ENCODE peak calls at places on chromosomes 13 and 19, in six cellular contexts. N is choroid plexus epithelial cell, S is prostate gland, E is uterus, M is psoas muscle, A is fibroblast of pulmonary artery. P is an unnamed sample.

GRCh38 chr19:3238066-3238561 is 13.7 kb downstream of the CELF5 start:
- DNase-seq in N (no peak), S (no peak), E (no peak), M (no peak), A (no peak), P (no peak)

GRCh38 chr13:77928909-77929308 is 10.3 kb upstream of the EDNRB start:
- DNase-seq in N (no peak), S (no peak), E (no peak), M (no peak), A (no peak), P (no peak)

GRCh38 chr13:22432690-22433089 is 748.1 kb upstream of the SGCG start:
- DNase-seq in N (no peak), S (no peak), E (no peak), M (no peak), A (no peak), P (no peak)

GRCh38 chr13:45468676-45469075 is 3.9 kb downstream of the COG3 start:
- DNase-seq in N (peak), S (peak), E (no peak), M (no peak), A (no peak), P (no peak)

GRCh38 chr13:91955546-91956355 is 557.3 kb downstream of the GPC5 start:
- DNase-seq in N (no peak), S (no peak), E (no peak), M (no peak), A (no peak), P (no peak)

GRCh38 chr13:69264362-69265334 is 843.0 kb upstream of the ATXN8OS start:
- DNase-seq in N (no peak), S (no peak), E (no peak), M (no peak), A (no peak), P (no peak)

GRCh38 chr13:92843549-92843948 is 383.1 kb upstream of the GPC6 start:
- DNase-seq in N (peak), S (no peak), E (no peak), M (no peak), A (peak), P (peak)

GRCh38 chr19:5345895-5346386 is 5.3 kb upstream of the PTPRS start:
- DNase-seq in N (peak), S (no peak), E (no peak), M (no peak), A (peak), P (peak)

GRCh38 chr13:70964124-70964523 is 855.9 kb upstream of the KLHL1 start:
- DNase-seq in N (peak), S (no peak), E (no peak), M (no peak), A (peak), P (no peak)

GRCh38 chr19:35278578-35279284 is 3.6 kb upstream of the HAMP start:
- DNase-seq in N (no peak), S (no peak), E (no peak), M (no peak), A (no peak), P (no peak)

GRCh38 chr19:51751655-51752054 is at the start of gene FPR1:
- DNase-seq in N (peak), S (no peak), E (no peak), M (no peak), A (peak), P (peak)

GRCh38 chr19:3987619-3988371 is 2.5 kb upstream of the EEF2 start:
- DNase-seq in N (peak), S (peak), E (peak), M (peak), A (peak), P (peak)

GRCh38 chr19:16355293-16356043 is 30.8 kb downstream of the KLF2 start:
- DNase-seq in N (peak), S (no peak), E (peak), M (no peak), A (peak), P (no peak)

GRCh38 chr19:51754106-51754505 is 2.4 kb upstream of the FPR1 start:
- DNase-seq in N (no peak), S (no peak), E (no peak), M (no peak), A (no peak), P (no peak)

GRCh38 chr13:88124142-88124541 is 453.0 kb downstream of the SLITRK5 start:
- DNase-seq in N (no peak), S (no peak), E (no peak), M (no peak), A (no peak), P (no peak)

GRCh38 chr19:46134527-46134926 is 10.0 kb upstream of the IGFL3 start:
- DNase-seq in N (peak), S (no peak), E (no peak), M (no peak), A (peak), P (peak)

GRCh38 chr13:113802090-113802531 is 43.1 kb downstream of the TMEM255B start:
- DNase-seq in N (peak), S (no peak), E (peak), M (no peak), A (peak), P (peak)

GRCh38 chr19:38317104-38317612 is 1.4 kb upstream of the YIF1B start:
- DNase-seq in N (no peak), S (no peak), E (no peak), M (no peak), A (no peak), P (no peak)

GRCh38 chr13:44934724-44935123 is 54.5 kb downstream of the NUFIP1 start:
- DNase-seq in N (peak), S (no peak), E (no peak), M (no peak), A (peak), P (peak)

GRCh38 chr13:35964764-35965163 is 166.4 kb downstream of the DCLK1 start:
- DNase-seq in N (peak), S (peak), E (no peak), M (no peak), A (peak), P (peak)

GRCh38 chr19:45954132-45954531 is 19.5 kb downstream of the NOVA2 start:
- DNase-seq in N (no peak), S (no peak), E (no peak), M (no peak), A (no peak), P (peak)

GRCh38 chr19:840519-841206 is at the start of gene PRTN3:
- DNase-seq in N (no peak), S (no peak), E (no peak), M (no peak), A (no peak), P (no peak)

GRCh38 chr13:110368408-110368807 is 61.3 kb downstream of the COL4A2 start:
- DNase-seq in N (no peak), S (no peak), E (no peak), M (no peak), A (no peak), P (no peak)

DNA sequence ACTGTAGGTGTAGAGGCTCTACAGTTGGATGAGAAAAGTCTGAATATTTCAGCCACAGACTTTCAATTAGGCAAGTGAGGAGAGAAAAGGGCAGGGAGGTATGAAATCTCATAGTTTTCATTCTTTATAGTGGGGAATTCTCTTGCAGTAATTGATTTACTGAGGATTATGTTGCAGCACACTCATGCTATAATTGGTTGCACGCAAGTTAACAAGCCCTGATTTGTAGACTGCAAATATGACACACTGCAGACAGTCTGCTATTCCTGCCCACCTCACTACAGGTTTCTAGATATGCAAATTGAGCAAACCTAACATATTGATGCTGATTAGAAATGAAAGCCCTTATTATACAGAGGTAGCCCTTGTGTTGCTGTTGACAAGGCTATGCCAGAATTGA is 139.4 kb downstream of the LHFPL6 start:
- DNase-seq in N (no peak), S (no peak), E (no peak), M (no peak), A (no peak), P (no peak)
- TF ChIP-seq CTCF in N (no peak), S (no peak), E (no peak), M (no peak), A (no peak), P (no peak)

GRCh38 chr13:27151798-27152599 is 19.6 kb downstream of the USP12 start:
- DNase-seq in N (peak), S (no peak), E (no peak), M (no peak), A (no peak), P (no peak)
- H3K4me3 ChIP-seq in N (no peak), S (no peak), E (no peak), M (no peak), A (no peak), P (no peak)

DNA sequence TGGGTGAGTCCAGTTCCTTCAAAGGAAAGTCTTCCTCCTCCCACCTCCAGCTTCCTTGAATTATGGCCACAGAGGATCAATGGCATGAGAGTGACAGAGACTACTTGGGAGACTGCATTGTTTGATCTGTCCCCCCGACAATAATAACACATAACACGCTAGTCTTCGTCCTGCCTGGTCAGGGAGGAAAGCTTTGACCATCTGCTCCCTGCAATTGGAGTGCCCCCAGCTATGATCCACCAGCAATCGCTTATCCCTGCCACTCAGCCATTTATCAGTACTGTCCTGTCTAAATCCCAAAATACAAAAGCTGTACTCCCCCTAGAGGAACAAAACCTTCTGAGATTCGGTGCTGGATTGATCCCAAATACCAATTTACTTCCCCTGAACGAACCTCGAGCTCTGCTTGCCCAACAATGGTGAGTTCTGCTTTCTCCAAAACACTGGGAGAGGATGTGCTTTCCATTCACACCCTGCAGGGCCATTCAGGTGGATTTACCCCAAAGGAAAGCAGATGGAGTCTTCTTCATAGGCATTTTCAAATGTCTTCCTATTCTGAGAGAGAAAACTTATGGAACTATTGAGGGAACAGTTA is 466.7 kb downstream of the TSHZ3 start:
- DNase-seq in N (no peak), S (no peak), E (no peak), M (no peak), A (no peak), P (no peak)
- TF ChIP-seq CTCF in N (no peak), S (no peak), E (no peak), M (no peak), A (no peak), P (no peak)

GRCh38 chr19:17562097-17562496 is 6.6 kb downstream of the COLGALT1 start:
- DNase-seq in N (no peak), S (no peak), E (no peak), M (no peak), A (no peak), P (no peak)

GRCh38 chr19:17572640-17573039 is 17.2 kb downstream of the COLGALT1 start:
- DNase-seq in N (no peak), S (no peak), E (no peak), M (no peak), A (no peak), P (no peak)

GRCh38 chr19:17564783-17565182 is 9.3 kb downstream of the COLGALT1 start:
- DNase-seq in N (no peak), S (no peak), E (no peak), M (no peak), A (no peak), P (no peak)

GRCh38 chr19:17565611-17566010 is 10.2 kb downstream of the COLGALT1 start:
- DNase-seq in N (peak), S (no peak), E (no peak), M (no peak), A (no peak), P (no peak)

GRCh38 chr19:17567940-17568339 is 12.5 kb downstream of the COLGALT1 start:
- DNase-seq in N (no peak), S (no peak), E (no peak), M (no peak), A (no peak), P (no peak)
- H3K4me3 ChIP-seq in N (no peak), S (no peak), E (no peak), M (no peak), A (no peak), P (no peak)

GRCh38 chr19:7333198-7334118 is 15.3 kb upstream of the ARHGEF18 start:
- DNase-seq in N (no peak), S (no peak), E (no peak), M (no peak), A (peak), P (peak)

GRCh38 chr19:7336321-7336973 is 12.3 kb upstream of the ARHGEF18 start:
- DNase-seq in N (no peak), S (no peak), E (no peak), M (no peak), A (no peak), P (no peak)

GRCh38 chr19:7342143-7342542 is 6.6 kb upstream of the ARHGEF18 start:
- DNase-seq in N (no peak), S (no peak), E (no peak), M (no peak), A (no peak), P (no peak)

GRCh38 chr19:7340959-7341837 is 7.5 kb upstream of the ARHGEF18 start:
- DNase-seq in N (peak), S (peak), E (peak), M (peak), A (peak), P (peak)

DNA sequence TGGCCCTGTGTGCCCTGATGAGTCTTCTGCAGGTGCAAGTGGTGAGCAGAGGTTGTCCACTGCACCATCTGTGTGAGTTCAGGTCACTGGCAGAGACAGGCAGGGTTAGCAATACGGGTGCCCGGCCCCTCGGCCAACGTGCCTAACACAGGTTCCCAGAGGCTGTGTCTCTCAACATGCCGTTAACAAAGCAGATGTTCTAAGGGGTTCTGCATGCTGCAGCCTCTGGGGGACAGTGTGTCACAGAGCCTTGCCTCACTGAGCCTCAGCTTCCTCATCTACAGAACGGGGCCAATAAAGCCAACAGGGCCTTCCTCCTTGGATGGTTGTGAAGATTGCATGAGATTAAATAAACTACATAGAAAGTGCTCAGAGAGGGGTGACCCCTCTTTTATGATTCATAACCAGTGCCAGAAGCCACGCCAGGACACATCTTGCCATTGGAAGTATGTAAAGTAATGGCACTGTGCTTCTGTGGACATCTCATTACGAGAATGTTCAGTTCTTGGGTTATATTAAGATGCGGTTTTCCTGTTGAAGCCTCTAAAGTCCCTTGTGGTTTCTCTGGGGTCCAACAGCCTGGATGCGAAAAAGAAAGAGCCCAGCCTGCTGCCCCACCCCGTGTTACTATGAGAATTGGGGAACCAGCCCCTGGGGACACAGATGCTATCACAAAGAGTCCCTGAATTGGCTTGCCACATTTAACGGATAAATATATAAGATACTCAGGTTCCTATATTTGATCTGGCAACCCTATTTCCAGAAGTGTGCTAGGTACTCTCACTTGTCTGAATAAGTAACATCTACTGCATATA is 11.2 kb upstream of the ARHGEF18 start:
- DNase-seq in N (no peak), S (no peak), E (no peak), M (no peak), A (no peak), P (no peak)
- TF ChIP-seq CTCF in N (no peak), S (no peak), E (no peak), M (no peak), A (no peak), P (no peak)

GRCh38 chr13:34941436-34941834 is 635 bp upstream of the NBEA start:
- DNase-seq in N (no peak), S (no peak), E (no peak), M (no peak), A (no peak), P (no peak)
- H3K4me3 ChIP-seq in N (peak), S (peak), E (peak), M (peak), A (peak), P (no peak)

GRCh38 chr19:32717496-32717895 is 2.1 kb upstream of the TDRD12 start:
- DNase-seq in N (no peak), S (no peak), E (no peak), M (no peak), A (no peak), P (no peak)

GRCh38 chr19:32718286-32718685 is 1.3 kb upstream of the TDRD12 start:
- DNase-seq in N (no peak), S (peak), E (no peak), M (no peak), A (no peak), P (no peak)

GRCh38 chr19:32720936-32721250 is 1.3 kb downstream of the TDRD12 start:
- DNase-seq in N (no peak), S (no peak), E (no peak), M (no peak), A (no peak), P (no peak)

GRCh38 chr19:32720216-32720935 is 809 bp downstream of the TDRD12 start:
- DNase-seq in N (no peak), S (no peak), E (no peak), M (no peak), A (no peak), P (no peak)

DNA sequence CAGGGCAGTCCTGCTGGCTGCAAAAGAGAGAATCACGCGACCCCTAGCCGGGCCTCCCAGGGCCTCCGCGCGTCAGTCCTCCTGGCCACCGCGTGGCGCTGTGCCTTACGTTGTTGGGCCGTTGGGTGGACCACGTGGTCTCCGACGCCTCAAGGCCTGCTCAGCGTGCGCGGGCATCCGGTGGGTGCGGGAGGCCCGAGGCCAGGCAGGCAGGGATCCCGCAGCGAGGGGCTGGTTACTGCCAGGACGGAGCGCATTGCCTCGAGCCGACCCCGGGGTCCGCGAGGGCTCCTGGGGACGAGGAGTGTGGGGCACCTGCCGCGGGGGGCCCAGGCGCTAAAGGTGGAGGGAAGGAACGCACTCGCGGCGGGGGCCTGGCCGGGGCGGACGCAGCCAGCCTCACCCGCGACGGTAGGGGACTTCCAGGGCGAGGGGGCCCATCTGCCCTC is at the start of gene TDRD12:
- DNase-seq in N (peak), S (no peak), E (no peak), M (no peak), A (no peak), P (no peak)
- TF ChIP-seq CTCF in N (no peak), S (no peak), E (no peak), M (no peak), A (no peak), P (no peak)

DNA sequence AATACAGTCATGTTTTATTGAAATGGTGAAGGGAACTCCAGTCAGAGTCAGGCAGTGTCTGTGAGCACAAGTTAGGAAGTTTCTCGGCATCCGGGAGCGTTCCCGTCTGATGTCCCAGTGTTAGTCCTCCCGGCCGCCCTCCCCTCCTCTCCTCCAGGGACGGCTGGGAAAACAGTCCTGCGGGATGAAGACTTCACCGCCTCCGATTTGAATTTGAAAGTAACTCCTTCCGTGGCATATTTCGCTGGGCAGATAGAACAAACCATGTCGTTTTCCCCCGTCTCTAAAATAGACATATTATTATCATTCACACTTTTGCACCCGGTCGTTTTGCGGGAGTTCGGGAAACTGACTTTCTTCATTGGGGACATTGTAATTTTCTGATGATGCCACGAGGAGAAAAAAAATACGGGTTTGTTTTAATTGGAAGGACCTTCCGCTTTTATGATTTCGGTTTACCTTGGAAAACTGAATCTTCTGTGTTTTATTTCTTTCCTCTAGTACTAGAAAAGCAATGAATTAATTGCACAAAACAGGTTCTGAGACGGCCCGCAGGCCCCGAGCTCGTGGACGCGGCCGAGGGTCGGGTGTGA is 76.6 kb downstream of the ZIC5 start:
- DNase-seq in N (no peak), S (no peak), E (no peak), M (no peak), A (peak), P (no peak)
- H3K4me3 ChIP-seq in N (peak), S (peak), E (peak), M (peak), A (peak), P (peak)

GRCh38 chr19:9009935-9010651 is at the start of gene MUC16:
- DNase-seq in N (no peak), S (no peak), E (no peak), M (no peak), A (no peak), P (no peak)

GRCh38 chr19:9009431-9009830 is 778 bp downstream of the MUC16 start:
- DNase-seq in N (no peak), S (no peak), E (no peak), M (no peak), A (no peak), P (no peak)

GRCh38 chr19:9011875-9012274 is 1.7 kb upstream of the MUC16 start:
- DNase-seq in N (no peak), S (no peak), E (no peak), M (no peak), A (no peak), P (no peak)

GRCh38 chr19:9008667-9009066 is 1.5 kb downstream of the MUC16 start:
- DNase-seq in N (no peak), S (no peak), E (no peak), M (no peak), A (no peak), P (no peak)

DNA sequence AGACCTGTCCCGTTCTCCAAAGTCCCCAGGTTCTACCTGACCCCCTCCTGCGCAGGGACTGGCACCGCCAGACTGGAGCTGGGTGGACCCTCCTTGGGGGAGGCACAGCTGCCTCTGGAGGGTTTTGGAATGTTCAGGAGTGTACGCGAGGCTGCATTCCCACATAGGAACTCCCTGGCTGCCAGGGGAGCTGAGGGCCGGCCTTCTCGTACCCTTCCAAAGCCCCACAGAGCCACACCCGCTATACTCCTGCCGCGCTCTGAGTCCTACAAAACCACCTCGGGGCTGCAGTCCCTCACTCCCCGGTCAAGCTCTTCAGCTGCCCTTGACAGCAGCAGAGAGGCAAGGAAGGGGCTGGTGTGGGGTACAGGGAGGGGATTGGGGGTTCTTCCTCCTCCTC is 484 bp upstream of the MUC16 start:
- DNase-seq in N (no peak), S (no peak), E (no peak), M (no peak), A (no peak), P (no peak)
- TF ChIP-seq CTCF in N (no peak), S (no peak), E (no peak), M (no peak), A (no peak), P (no peak)

P was measured in fibroblast of the aortic adventitia.